ENCODE peak calls at places on chromosomes 12 and 14, in eight cellular contexts. Y is activated CD4-positive, CD25-positive, alpha-beta regulatory T cell; H is left lung; G is NCI-H1105 treated with DMSO at 0.1 percent for 48 hours; Q is left ventricle myocardium inferior; X is NCI-H187; S is pancreas; A is SK-N-DZ. P is an unnamed sample.

GRCh38 chr14:78631551-78631950 is 461.4 kb downstream of the NRXN3 start:
- DNase-seq in Y (no peak), H (no peak), G (no peak), Q (no peak), X (no peak), S (no peak), A (no peak), P (no peak)

GRCh38 chr12:80293759-80294158 is 150.3 kb upstream of the PTPRQ start:
- DNase-seq in Y (no peak), H (no peak), G (peak), Q (no peak), X (no peak), S (no peak), A (no peak), P (peak)

GRCh38 chr12:34304546-34304945 is 282.2 kb downstream of the ALG10 start:
- DNase-seq in Y (no peak), H (peak), G (no peak), Q (no peak), X (no peak), S (no peak), A (no peak), P (no peak)

GRCh38 chr12:81564237-81564636 is 194.9 kb downstream of the PPFIA2 start:
- DNase-seq in Y (no peak), H (no peak), G (no peak), Q (no peak), X (no peak), S (no peak), A (no peak), P (no peak)

GRCh38 chr12:81229718-81230117 is 151.8 kb downstream of the ACSS3 start:
- DNase-seq in Y (no peak), H (no peak), G (no peak), Q (no peak), X (no peak), S (no peak), A (no peak), P (no peak)

GRCh38 chr12:78171082-78171481 is 340.4 kb downstream of the NAV3 start:
- DNase-seq in Y (no peak), H (no peak), G (no peak), Q (no peak), X (no peak), S (no peak), A (no peak), P (no peak)

GRCh38 chr12:12086975-12087692 is 16.4 kb downstream of the BCL2L14 start:
- DNase-seq in Y (no peak), H (no peak), G (no peak), Q (no peak), X (no peak), S (no peak), A (no peak), P (no peak)

GRCh38 chr12:108446766-108447165 is 68.3 kb upstream of the FICD start:
- DNase-seq in Y (no peak), H (no peak), G (no peak), Q (peak), X (no peak), S (no peak), A (no peak), P (no peak)